ENCODE peak calls at places on chromosome 6, in seven cellular contexts. Y is endothelial cell of umbilical vein, G is GM23338, K is HCT116, Z is H1, O is HL-60, J is prostate gland. I is an unnamed sample.

GRCh38 chr6:93036835-93037234 is 382.5 kb downstream of the EPHA7 start:
- DNase-seq in Z (no peak), K (no peak), O (no peak), Y (peak), G (peak), J (no peak), I (no peak)

GRCh38 chr6:168827484-168827883 is 386.5 kb downstream of the SMOC2 start:
- DNase-seq in Y (no peak), G (no peak), Z (no peak), J (no peak), O (no peak), K (no peak), I (no peak)

GRCh38 chr6:159693894-159694545 is 979 bp upstream of the SOD2 start:
- DNase-seq in J (peak), Z (no peak), K (no peak), Y (peak), O (peak), G (peak), I (no peak)

GRCh38 chr6:7184502-7184901 is 76.7 kb downstream of the RREB1 start:
- DNase-seq in Y (no peak), K (no peak), Z (no peak), J (no peak), G (no peak), O (no peak), I (no peak)

GRCh38 chr6:29633532-29633901 is 534 bp upstream of the GABBR1 start:
- DNase-seq in Z (no peak), O (no peak), G (no peak), J (no peak), K (no peak), Y (no peak), I (no peak)

GRCh38 chr6:35727206-35727934 is 9.5 kb upstream of the ARMC12 start:
- DNase-seq in Y (peak), Z (no peak), K (no peak), G (peak), O (peak), J (peak), I (peak)

GRCh38 chr6:139044250-139044649 is 15.7 kb downstream of the ABRACL start:
- DNase-seq in K (no peak), Z (no peak), G (no peak), O (no peak), Y (no peak), J (no peak), I (no peak)

GRCh38 chr6:145015739-145016558 is 719.4 kb downstream of the EPM2A start:
- DNase-seq in G (no peak), K (peak), O (peak), Z (no peak), Y (peak), J (no peak), I (no peak)

GRCh38 chr6:39083111-39083702 is 31.8 kb downstream of the SAYSD1 start:
- DNase-seq in K (no peak), O (no peak), Z (no peak), J (no peak), G (no peak), Y (no peak), I (no peak)

GRCh38 chr6:26311012-26311384 is 54.0 kb upstream of the BTN3A2 start:
- DNase-seq in G (peak), K (no peak), J (no peak), Z (no peak), O (no peak), Y (peak), I (no peak)

GRCh38 chr6:155080876-155081845 is 86.0 kb downstream of the TIAM2 start:
- DNase-seq in K (no peak), O (no peak), J (no peak), Y (peak), G (no peak), Z (no peak), I (no peak)

GRCh38 chr6:124974770-124975377 is 12.6 kb downstream of the RNF217 start:
- DNase-seq in Z (no peak), G (no peak), O (no peak), K (no peak), Y (no peak), J (no peak), I (no peak)

GRCh38 chr6:35663447-35664235 is 25.1 kb downstream of the FKBP5 start:
- DNase-seq in K (no peak), Y (peak), G (peak), Z (no peak), O (no peak), J (no peak), I (no peak)

GRCh38 chr6:70375882-70376281 is 37.4 kb upstream of the FAM135A start:
- DNase-seq in G (peak), K (peak), O (no peak), Y (no peak), Z (no peak), J (no peak), I (no peak)

GRCh38 chr6:96381246-96381645 is 140.4 kb upstream of the UFL1 start:
- DNase-seq in Y (no peak), O (no peak), K (no peak), J (no peak), Z (no peak), G (no peak), I (no peak)

GRCh38 chr6:53614676-53615075 is 50.9 kb downstream of the KLHL31 start:
- DNase-seq in O (no peak), J (no peak), G (no peak), Z (no peak), Y (no peak), K (no peak), I (no peak)
- TF ChIP-seq POLR2AphosphoS5 in O (no peak), J (no peak), G (no peak), Z (no peak), Y (no peak), K (no peak), I (no peak)

GRCh38 chr6:105179244-105180065 is at the start of gene POPDC3:
- DNase-seq in K (no peak), Y (no peak), J (no peak), O (no peak), Z (no peak), G (peak), I (no peak)
- TF ChIP-seq CTCF in K (no peak), Y (no peak), J (no peak), O (no peak), Z (peak), G (no peak), I (no peak)

GRCh38 chr6:33772902-33773472 is 15.9 kb downstream of the LEMD2 start:
- DNase-seq in O (no peak), K (no peak), J (no peak), G (no peak), Y (no peak), Z (no peak), I (no peak)
- H3K27ac ChIP-seq in O (no peak), K (no peak), J (no peak), G (no peak), Y (peak), Z (no peak), I (peak)

GRCh38 chr6:56692586-56693245 is 50.0 kb upstream of the DST start:
- DNase-seq in K (no peak), O (peak), Z (no peak), Y (no peak), G (no peak), J (no peak), I (no peak)
- TF ChIP-seq POLR2AphosphoS5 in K (no peak), O (no peak), Z (no peak), Y (no peak), G (no peak), J (no peak), I (no peak)

GRCh38 chr6:36832313-36832712 is 6.9 kb downstream of the CPNE5 start:
- DNase-seq in G (no peak), K (no peak), Z (no peak), J (no peak), O (no peak), Y (no peak), I (no peak)

GRCh38 chr6:36833182-36833789 is 6.0 kb downstream of the CPNE5 start:
- DNase-seq in Y (no peak), G (no peak), O (no peak), Z (no peak), K (no peak), J (no peak), I (no peak)

GRCh38 chr6:36830577-36830976 is 8.7 kb downstream of the CPNE5 start:
- DNase-seq in Z (no peak), O (no peak), K (no peak), J (no peak), Y (no peak), G (no peak), I (no peak)

GRCh38 chr6:36827261-36828079 is 11.8 kb downstream of the CPNE5 start:
- DNase-seq in J (no peak), Y (peak), Z (no peak), K (no peak), G (no peak), O (peak), I (no peak)

GRCh38 chr6:36829919-36830544 is 9.2 kb downstream of the CPNE5 start:
- DNase-seq in K (no peak), Z (no peak), O (no peak), J (peak), Y (peak), G (no peak), I (peak)
- TF ChIP-seq CTCF in K (no peak), Z (no peak), O (no peak), J (no peak), Y (no peak), G (no peak), I (no peak)